ENCODE peak calls at places on chromosomes 4 and X, in ten cellular contexts. W is keratinocyte, V is upper lobe of right lung, K is right lobe of liver, M is fibroblast of mammary gland, L is GM23338, N is tibial nerve, D is fibroblast of lung, F is tibial artery, Z is prostate gland. O is an unnamed sample.

GRCh38 chr4:22090655-22091350 is 142.2 kb upstream of the KCNIP4 start:
- DNase-seq in F (no peak), Z (no peak), V (no peak), N (no peak), K (no peak), W (no peak), L (peak), D (peak), M (peak), O (no peak)

GRCh38 chrX:100316987-100317386 is 93.1 kb downstream of the PCDH19 start:
- DNase-seq in F (no peak), M (peak), V (peak), K (no peak), Z (no peak), D (no peak), N (no peak), W (no peak), L (no peak), O (no peak)

GRCh38 chr4:89469930-89470375 is 162.4 kb upstream of the GPRIN3 start:
- DNase-seq in D (peak), F (no peak), V (no peak), Z (peak), W (peak), M (peak), L (no peak), N (no peak), K (no peak), O (no peak)

GRCh38 chrX:35098419-35098818 is 155.8 kb downstream of the FAM47B start:
- DNase-seq in V (no peak), K (no peak), L (no peak), M (peak), D (no peak), F (no peak), N (no peak), Z (no peak), W (no peak), O (no peak)

GRCh38 chrX:108361316-108361715 is 76.9 kb downstream of the COL4A6 start:
- DNase-seq in D (no peak), M (no peak), Z (no peak), V (no peak), K (no peak), N (no peak), W (no peak), F (no peak), L (no peak), O (no peak)

GRCh38 chr4:107736924-107737448 is 17.0 kb upstream of the PAPSS1 start:
- DNase-seq in F (no peak), K (peak), M (peak), L (peak), N (no peak), D (peak), W (no peak), Z (no peak), V (no peak), O (peak)

GRCh38 chrX:71533850-71534515 is 1.1 kb downstream of the OGT start:
- DNase-seq in L (peak), Z (peak), N (peak), V (peak), D (peak), K (peak), F (peak), M (peak), W (no peak), O (no peak)

GRCh38 chrX:14476169-14476568 is 53.2 kb upstream of the GLRA2 start:
- DNase-seq in L (no peak), Z (peak), N (peak), F (no peak), W (no peak), V (no peak), K (no peak), D (peak), M (peak), O (no peak)

GRCh38 chrX:34300871-34301270 is 168.8 kb upstream of the FAM47A start:
- DNase-seq in V (no peak), F (no peak), N (peak), K (no peak), W (peak), D (peak), M (peak), Z (peak), L (peak), O (peak)

GRCh38 chrX:38578152-38578551 is 16.8 kb downstream of the TSPAN7 start:
- DNase-seq in N (no peak), F (no peak), Z (peak), D (no peak), M (no peak), L (no peak), K (no peak), V (no peak), W (no peak), O (no peak)

GRCh38 chr4:133147365-133147821 is 1.7 kb upstream of the PCDH10 start:
- DNase-seq in D (no peak), W (no peak), L (peak), Z (no peak), F (no peak), N (no peak), V (no peak), M (no peak), K (no peak), O (peak)

DNA sequence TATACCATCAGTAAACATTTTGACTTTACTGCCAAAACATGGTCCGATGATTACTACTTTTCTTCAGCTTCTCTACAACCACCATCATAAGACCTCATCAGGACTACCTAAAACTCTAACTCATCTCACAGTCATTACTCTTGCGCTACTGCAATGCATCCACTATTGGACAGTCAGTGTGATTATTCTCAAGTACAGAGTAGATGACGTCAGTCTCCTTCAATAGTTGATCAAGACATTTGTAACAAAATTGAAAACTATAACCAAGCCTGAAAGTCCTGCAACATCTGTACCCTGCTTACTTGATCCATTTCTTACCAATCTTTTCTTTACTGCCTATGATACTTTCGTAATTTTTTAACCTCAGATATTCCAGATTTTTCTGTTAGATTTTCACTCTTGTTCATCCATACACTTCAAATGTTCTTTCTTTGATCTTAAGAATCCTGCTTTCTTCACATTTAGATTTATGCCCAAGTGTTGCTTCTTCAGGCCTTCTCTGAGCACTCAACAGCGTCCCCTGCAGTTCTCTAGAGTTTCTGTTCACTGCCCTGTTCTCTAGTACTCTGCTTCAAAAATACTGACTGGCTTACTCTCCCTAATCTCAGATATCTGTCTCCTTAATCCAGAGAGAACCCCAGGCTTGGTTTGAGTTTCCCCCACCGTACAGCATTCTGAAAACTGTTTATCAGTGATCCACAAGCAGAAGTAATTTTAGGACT is 1517.6 kb downstream of the STIM2 start:
- DNase-seq in V (no peak), Z (no peak), F (no peak), L (peak), D (no peak), K (no peak), W (no peak), M (peak), N (no peak), O (no peak)
- TF ChIP-seq CTCF in V (no peak), Z (no peak), F (no peak), L (peak), D (peak), K (no peak), W (no peak), M (peak), N (no peak), O (no peak)

GRCh38 chr4:95093936-95094929 is 336.5 kb downstream of the BMPR1B start:
- DNase-seq in W (no peak), V (no peak), M (no peak), Z (no peak), F (no peak), D (no peak), L (no peak), K (no peak), N (no peak), O (no peak)

GRCh38 chr4:95093460-95093859 is 335.7 kb downstream of the BMPR1B start:
- DNase-seq in Z (no peak), L (no peak), N (no peak), M (no peak), K (no peak), D (no peak), V (no peak), F (no peak), W (no peak), O (no peak)

GRCh38 chr4:95092762-95093161 is 335.0 kb downstream of the BMPR1B start:
- DNase-seq in M (no peak), N (peak), Z (no peak), W (no peak), F (no peak), L (no peak), K (no peak), V (no peak), D (no peak), O (no peak)

GRCh38 chr4:95091272-95091671 is 333.5 kb downstream of the BMPR1B start:
- DNase-seq in L (no peak), W (no peak), F (no peak), V (no peak), N (peak), K (no peak), D (no peak), Z (no peak), M (peak), O (no peak)

GRCh38 chr4:95095352-95095974 is 337.7 kb downstream of the BMPR1B start:
- DNase-seq in V (no peak), Z (no peak), L (peak), N (no peak), K (no peak), W (no peak), D (peak), M (peak), F (no peak), O (no peak)
- TF ChIP-seq CTCF in V (peak), Z (peak), L (peak), N (peak), K (peak), W (no peak), D (peak), M (peak), F (peak), O (no peak)

GRCh38 chr4:166324321-166324720 is 451.3 kb downstream of the TLL1 start:
- DNase-seq in V (no peak), L (peak), K (no peak), D (peak), Z (no peak), M (peak), W (no peak), F (no peak), N (no peak), O (no peak)
- TF ChIP-seq CTCF in V (no peak), L (peak), K (no peak), D (peak), Z (no peak), M (peak), W (peak), F (peak), N (no peak), O (peak)

GRCh38 chrX:149831473-149831872 is 49.5 kb upstream of the MAGEA8 start:
- DNase-seq in K (no peak), M (no peak), F (no peak), Z (no peak), L (peak), W (no peak), N (no peak), V (no peak), D (no peak), O (no peak)
- TF ChIP-seq CTCF in K (no peak), M (no peak), F (no peak), Z (no peak), L (peak), W (peak), N (no peak), V (no peak), D (no peak), O (no peak)

GRCh38 chrX:119482041-119482440 is 13.8 kb downstream of the SLC25A5 start:
- DNase-seq in V (no peak), M (no peak), N (no peak), F (no peak), Z (no peak), L (no peak), W (no peak), D (no peak), K (no peak), O (no peak)

GRCh38 chrX:119481218-119481875 is 13.1 kb downstream of the SLC25A5 start:
- DNase-seq in M (no peak), F (no peak), V (peak), Z (no peak), D (no peak), L (no peak), K (peak), N (no peak), W (no peak), O (no peak)

GRCh38 chrX:119479845-119480244 is 11.6 kb downstream of the SLC25A5 start:
- DNase-seq in V (no peak), W (no peak), F (no peak), N (no peak), Z (no peak), D (no peak), M (no peak), K (no peak), L (no peak), O (no peak)

GRCh38 chrX:119486745-119487144 is 18.5 kb downstream of the SLC25A5 start:
- DNase-seq in V (no peak), N (no peak), L (no peak), K (no peak), M (no peak), D (no peak), F (no peak), Z (no peak), W (no peak), O (no peak)

DNA sequence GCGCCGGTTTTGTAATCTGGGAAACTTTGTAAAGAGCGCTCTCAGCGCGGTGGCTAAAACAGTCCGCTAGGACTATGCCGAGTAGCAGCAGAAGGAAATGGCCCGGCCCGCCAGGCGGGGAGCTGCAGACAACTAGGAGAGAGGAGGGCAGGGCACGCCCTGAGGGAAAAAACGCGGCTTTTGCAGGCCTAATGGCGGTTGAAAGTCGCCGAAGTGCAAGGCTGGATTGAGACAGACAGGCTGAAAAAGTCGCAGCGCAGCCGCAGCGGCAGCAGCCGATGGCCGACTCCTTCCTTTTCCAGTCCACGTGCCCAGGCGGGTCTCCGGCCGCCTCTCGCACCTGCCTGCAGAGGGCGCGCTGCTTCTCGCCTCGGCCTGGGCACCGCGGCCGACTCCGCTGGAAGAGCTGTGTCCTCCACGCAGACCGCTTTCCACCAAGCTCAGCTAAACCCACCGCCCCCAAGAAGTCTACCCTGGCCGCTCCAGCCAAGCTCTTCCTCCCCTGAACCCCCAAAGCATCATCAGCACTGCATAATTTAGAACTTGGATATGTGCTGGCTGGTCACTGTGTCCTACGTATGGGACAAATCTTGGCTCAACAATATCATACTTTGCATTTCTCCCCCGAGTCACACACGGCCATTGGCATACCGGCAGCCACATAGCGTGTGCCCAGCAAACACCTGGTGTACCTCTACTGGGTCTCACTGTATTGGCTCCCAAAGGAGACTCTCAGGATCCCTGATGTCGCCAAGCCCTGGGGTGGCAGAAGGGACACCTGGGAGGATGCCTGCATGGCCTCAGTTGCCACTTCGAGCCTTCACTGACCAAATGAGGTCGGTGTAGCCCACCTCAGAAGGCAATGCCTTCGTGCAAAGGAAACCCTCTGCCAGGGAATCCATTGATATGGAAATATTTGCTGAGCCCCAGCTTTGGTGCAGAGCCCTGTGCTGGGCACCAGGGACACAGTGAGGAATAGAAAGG is 14.5 kb downstream of the SLC25A5 start:
- DNase-seq in Z (no peak), W (no peak), D (peak), N (peak), M (peak), F (peak), L (peak), V (peak), K (peak), O (peak)
- TF ChIP-seq CTCF in Z (peak), W (peak), D (peak), N (peak), M (no peak), F (peak), L (peak), V (peak), K (peak), O (peak)

DNA sequence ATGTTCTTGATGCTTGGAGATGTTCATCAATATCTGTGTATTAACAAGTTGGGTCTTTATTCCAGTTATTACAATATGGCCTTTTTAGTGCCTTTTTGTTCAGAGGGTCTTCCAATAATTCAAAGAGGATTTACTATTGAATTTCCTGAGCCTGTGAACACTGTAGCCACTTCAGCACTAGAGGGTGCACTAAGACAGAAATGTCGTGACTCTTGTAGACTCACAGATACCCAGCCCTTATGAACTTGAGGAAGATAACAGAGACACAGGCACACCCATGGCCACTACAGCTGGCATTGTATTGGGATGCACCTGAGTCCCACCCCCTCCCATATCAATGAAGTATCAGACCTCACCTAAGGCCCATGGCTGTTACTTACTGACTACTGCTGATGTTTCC is 54.4 kb upstream of the ACTRT1 start:
- DNase-seq in K (no peak), F (no peak), V (no peak), M (no peak), L (peak), N (no peak), W (no peak), Z (no peak), D (no peak), O (peak)
- TF ChIP-seq CTCF in K (no peak), F (no peak), V (no peak), M (no peak), L (peak), N (no peak), W (peak), Z (no peak), D (no peak), O (peak)

DNA sequence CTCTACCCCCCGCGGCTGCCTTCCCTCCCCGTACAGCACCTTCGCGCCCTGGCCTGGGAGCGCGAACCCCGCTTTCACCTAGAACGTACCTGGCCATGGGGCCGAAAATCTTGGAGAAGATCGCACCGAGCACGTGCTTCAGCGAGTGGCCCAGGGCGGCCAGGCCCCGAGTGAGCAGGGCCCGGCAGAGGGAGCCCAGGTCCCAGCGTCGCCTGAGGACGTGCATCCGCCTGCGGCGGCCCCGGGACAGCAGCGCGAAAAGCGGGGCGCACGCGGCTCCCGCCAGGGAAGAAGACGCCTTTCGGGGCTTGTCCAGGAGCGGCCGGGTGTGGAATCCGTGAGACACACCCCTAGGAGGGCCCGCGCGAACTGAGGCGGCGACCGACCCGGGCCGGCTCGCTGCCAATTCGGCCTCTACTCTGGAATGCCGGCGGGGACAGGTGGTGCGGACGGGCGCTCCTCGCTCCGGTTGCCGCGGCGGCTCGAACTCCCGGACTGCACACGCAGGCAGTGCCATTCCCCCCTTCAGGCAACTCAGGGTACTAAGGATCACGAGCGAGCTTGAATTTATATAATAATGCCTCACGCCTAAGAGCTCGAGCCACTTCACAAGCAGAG is at the start of gene HS6ST2:
- DNase-seq in M (no peak), Z (no peak), F (no peak), V (peak), N (no peak), K (no peak), L (peak), W (no peak), D (no peak), O (no peak)
- TF ChIP-seq CTCF in M (no peak), Z (no peak), F (no peak), V (no peak), N (no peak), K (no peak), L (no peak), W (no peak), D (no peak), O (no peak)

DNA sequence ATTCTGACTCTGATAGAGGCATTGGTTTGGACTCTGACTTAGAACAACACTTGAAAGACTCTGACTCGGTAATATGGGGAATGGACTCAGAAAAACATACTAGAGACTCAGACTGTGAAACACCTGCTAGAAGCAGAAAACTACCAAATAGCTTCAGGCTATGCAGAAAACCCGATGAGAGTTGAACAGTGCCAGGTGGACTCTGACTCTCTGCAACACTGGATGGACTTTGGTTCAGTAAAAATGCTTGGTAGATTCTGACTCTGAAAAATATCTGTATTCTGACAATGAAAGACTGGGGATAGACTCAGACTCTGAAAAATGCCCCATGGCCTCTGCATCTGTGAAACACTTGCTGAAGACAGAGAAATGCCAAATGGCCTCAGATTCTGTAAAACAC is 215.1 kb upstream of the HDX start:
- DNase-seq in Z (no peak), W (no peak), D (no peak), L (no peak), N (no peak), K (peak), V (no peak), M (no peak), F (no peak), O (no peak)
- TF ChIP-seq CTCF in Z (no peak), W (no peak), D (no peak), L (no peak), N (no peak), K (no peak), V (no peak), M (no peak), F (no peak), O (no peak)

GRCh38 chr4:125243835-125244397 is 70.8 kb upstream of the FAT4 start:
- DNase-seq in D (peak), K (no peak), V (no peak), N (no peak), L (peak), Z (no peak), M (no peak), F (no peak), W (no peak), O (no peak)

DNA sequence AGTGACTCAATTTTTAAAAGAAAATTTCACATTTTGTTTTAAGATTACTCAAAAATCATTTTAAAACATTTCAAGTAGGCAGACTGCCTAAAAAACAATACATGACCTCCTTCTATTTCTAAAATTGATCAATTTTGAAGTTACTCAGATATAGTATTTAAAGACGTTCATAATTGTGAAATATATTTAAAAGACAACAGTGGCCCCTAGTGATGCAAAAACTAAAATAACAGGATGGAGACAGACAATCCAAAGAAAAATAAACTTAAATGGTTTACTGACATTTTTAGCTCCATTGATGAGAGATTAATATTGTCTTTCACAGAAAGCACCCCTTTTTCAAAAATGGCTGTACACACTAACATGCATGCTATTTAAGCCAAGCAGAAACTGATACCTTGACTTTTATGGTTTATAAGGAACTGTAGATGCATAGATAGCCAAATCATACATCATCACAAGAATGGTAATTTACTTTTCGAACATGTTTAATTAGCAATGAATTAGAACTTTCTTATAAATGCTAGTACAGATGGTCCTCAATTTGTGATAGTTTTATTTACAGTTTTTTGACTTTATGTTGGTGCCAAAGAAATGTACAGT is 69.8 kb upstream of the FAT4 start:
- DNase-seq in W (no peak), V (no peak), M (peak), F (no peak), D (peak), N (no peak), L (peak), K (no peak), Z (no peak), O (no peak)
- TF ChIP-seq CTCF in W (no peak), V (peak), M (peak), F (peak), D (peak), N (no peak), L (no peak), K (peak), Z (peak), O (no peak)